ENCODE peak calls at places on chromosomes 6 and 20, in four cellular contexts. U is H9, D is H1, F is IMR-90. W is an unnamed sample.

GRCh38 chr6:165245287-165245686 is 64.1 kb downstream of the C6orf118 start:
- DNase-seq in U (no peak), D (no peak), F (peak), W (peak)

GRCh38 chr6:16157909-16158308 is 29.0 kb downstream of the MYLIP start:
- DNase-seq in U (no peak), D (no peak), F (no peak), W (no peak)

GRCh38 chr6:14664616-14665315 is 547.2 kb downstream of the CD83 start:
- DNase-seq in U (peak), D (peak), F (no peak), W (peak)

GRCh38 chr20:61924858-61925554 is 140.7 kb downstream of the TAF4 start:
- DNase-seq in U (no peak), D (no peak), F (no peak), W (no peak)

GRCh38 chr6:82861121-82861520 is 204.5 kb downstream of the UBE3D start:
- DNase-seq in U (no peak), D (no peak), F (no peak), W (no peak)

GRCh38 chr6:29887819-29888581 is 54.3 kb upstream of the HLA-A start:
- DNase-seq in U (peak), D (no peak), F (peak), W (peak)

GRCh38 chr6:32149932-32150920 is 1.5 kb downstream of the PRRT1 start:
- DNase-seq in U (peak), D (no peak), F (no peak), W (peak)

GRCh38 chr6:158322724-158323560 is 10.7 kb downstream of the TULP4 start:
- DNase-seq in U (no peak), D (no peak), F (peak), W (no peak)

GRCh38 chr20:4787069-4787468 is 65.4 kb downstream of the PRND start:
- DNase-seq in U (no peak), D (no peak), F (peak), W (no peak)

GRCh38 chr6:17179246-17180073 is 77.6 kb downstream of the STMND1 start:
- DNase-seq in U (no peak), D (no peak), F (peak), W (no peak)

GRCh38 chr20:46353506-46354206 is 45.4 kb upstream of the CDH22 start:
- DNase-seq in U (no peak), D (no peak), F (no peak), W (no peak)

GRCh38 chr6:39050453-39051112 is 2.0 kb downstream of the GLP1R start:
- DNase-seq in U (no peak), D (no peak), F (no peak), W (no peak)

GRCh38 chr6:2793491-2794151 is 28.4 kb downstream of the WRNIP1 start:
- DNase-seq in U (no peak), D (no peak), F (no peak), W (no peak)

GRCh38 chr20:3106658-3107463 is 22.3 kb upstream of the AVP start:
- DNase-seq in U (no peak), D (no peak), F (no peak), W (peak)

GRCh38 chr6:144931172-144932035 is 646.3 kb downstream of the UTRN start:
- DNase-seq in U (peak), D (no peak), F (peak), W (peak)

GRCh38 chr20:43940518-43941225 is 26.0 kb downstream of the TOX2 start:
- DNase-seq in U (no peak), D (no peak), F (no peak), W (no peak)

GRCh38 chr6:6932341-6932740 is 175.4 kb upstream of the RREB1 start:
- DNase-seq in U (no peak), D (no peak), F (no peak), W (no peak)

GRCh38 chr6:5671604-5672559 is 334.8 kb downstream of the NRN1 start:
- DNase-seq in U (no peak), D (no peak), F (no peak), W (peak)

GRCh38 chr6:146305098-146305497 is 238.5 kb upstream of the RAB32 start:
- DNase-seq in U (no peak), D (no peak), F (no peak), W (no peak)

GRCh38 chr20:3766832-3767433 is 620 bp downstream of the ADISSP start:
- DNase-seq in U (no peak), D (no peak), F (no peak), W (no peak)

GRCh38 chr6:157372501-157373280 is 8.3 kb upstream of the ZDHHC14 start:
- DNase-seq in U (no peak), D (no peak), F (no peak), W (no peak)

GRCh38 chr6:12371151-12371550 is 81.0 kb downstream of the EDN1 start:
- DNase-seq in U (no peak), D (no peak), F (no peak), W (no peak)

GRCh38 chr6:15496345-15497131 is 166.3 kb downstream of the DTNBP1 start:
- DNase-seq in U (no peak), D (no peak), F (no peak), W (no peak)

GRCh38 chr6:109793793-109794192 is 102.7 kb downstream of the FIG4 start:
- DNase-seq in U (no peak), D (no peak), F (peak), W (no peak)

GRCh38 chr20:53915459-53916172 is 154.8 kb downstream of the BCAS1 start:
- DNase-seq in U (peak), D (peak), F (peak), W (peak)

DNA sequence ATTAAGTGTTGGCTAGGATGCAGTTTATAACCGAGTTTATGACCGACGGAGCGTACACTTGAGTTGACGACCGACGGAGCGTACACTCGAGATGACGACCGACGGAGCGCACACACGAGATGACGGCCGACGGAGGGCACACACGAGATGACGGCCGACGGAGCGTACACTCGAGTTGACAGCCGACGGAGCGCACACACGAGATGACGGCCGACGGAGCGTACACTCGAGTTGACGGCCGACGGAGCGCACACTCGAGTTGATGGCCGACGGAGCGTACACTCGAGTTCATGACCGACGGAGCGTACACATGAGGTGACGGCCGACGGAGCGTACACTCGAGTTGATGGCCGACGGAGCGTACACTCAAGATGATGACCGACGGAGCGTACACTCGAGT is 119.8 kb downstream of the HUS1B start:
- DNase-seq in U (no peak), D (no peak), F (no peak), W (no peak)
- H3K23ac ChIP-seq in U (no peak), D (no peak), F (no peak), W (no peak)

DNA sequence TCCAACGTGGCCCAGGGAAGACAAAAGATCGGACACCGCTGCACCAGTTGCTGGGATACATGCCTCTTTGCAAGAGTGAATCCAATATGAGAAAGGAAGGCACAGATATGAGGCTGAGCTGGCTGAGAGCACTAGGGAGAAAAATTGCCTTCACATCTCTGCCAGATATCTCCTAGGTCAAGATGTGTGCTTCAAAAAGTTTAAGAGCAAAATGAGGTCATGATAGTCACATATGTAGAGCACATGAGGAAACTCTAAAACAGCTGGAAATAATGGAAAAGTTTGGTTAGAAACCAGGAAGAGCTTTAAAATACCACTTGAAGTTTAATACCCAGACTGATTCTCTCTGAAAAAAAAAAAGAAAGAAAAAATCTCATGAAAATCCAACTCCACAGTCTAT is 41.7 kb downstream of the OR2B2 start:
- DNase-seq in U (no peak), D (no peak), F (no peak), W (no peak)
- H4K8ac ChIP-seq in U (no peak), D (no peak), F (no peak), W (no peak)

GRCh38 chr6:100685747-100686146 is 195.4 kb downstream of the ASCC3 start:
- DNase-seq in U (no peak), D (no peak), F (peak), W (no peak)
- H4K5ac ChIP-seq in U (no peak), D (no peak), F (no peak), W (no peak)

DNA sequence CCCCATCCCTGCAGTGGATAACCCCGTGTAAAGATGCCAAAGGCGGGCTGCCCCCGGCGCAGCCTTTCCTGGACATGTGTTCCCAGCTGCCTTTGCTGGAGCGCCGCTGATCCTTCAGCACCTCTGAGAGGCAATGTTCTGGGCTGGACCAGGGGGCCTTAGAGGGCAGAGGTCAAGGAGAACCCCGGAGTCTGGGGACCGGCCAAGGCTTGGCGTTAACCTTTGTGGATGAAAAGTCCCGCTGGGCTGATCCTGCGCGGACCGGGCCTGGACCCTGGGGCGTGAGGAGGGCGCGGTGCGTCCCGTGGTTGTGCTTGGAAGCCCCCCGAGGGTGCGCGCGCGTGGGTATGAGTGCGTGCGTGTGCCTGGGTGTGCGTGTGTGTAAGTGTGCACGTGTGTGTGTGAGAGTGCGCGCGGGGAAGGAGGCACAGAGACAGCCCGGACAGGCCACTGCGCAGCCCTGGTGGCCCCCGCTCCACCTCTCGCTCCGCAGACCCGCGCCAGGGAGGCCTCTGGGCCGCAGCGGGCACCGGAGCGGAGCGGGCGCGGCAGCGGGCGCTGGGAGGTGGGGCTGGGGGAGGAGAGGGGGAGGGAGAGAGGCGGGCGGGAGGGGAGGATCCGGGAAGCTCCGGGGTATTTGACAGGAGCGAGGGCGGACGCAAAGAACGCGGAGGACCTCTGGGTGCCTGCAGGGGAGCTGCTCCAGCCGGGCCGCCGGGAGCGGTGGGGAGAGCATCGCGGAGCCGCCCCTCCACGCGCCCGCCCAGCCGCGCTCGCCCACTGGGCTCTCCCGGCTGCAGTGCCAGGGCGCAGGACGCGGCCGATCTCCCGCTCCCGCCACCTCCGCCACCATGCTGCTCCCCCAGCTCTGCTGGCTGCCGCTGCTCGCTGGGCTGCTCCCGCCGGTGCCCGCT is at the start of gene SMOC2:
- DNase-seq in U (peak), D (no peak), F (no peak), W (no peak)
- H3K23ac ChIP-seq in U (no peak), D (no peak), F (no peak), W (no peak)

GRCh38 chr20:25238319-25239037 is 9.4 kb upstream of the PYGB start:
- DNase-seq in U (no peak), D (no peak), F (peak), W (no peak)

GRCh38 chr20:25242231-25242630 is 5.7 kb upstream of the PYGB start:
- DNase-seq in U (peak), D (no peak), F (no peak), W (no peak)

GRCh38 chr20:25239387-25240370 is 8.2 kb upstream of the PYGB start:
- DNase-seq in U (no peak), D (no peak), F (no peak), W (no peak)

GRCh38 chr20:25236450-25237304 is 11.2 kb upstream of the PYGB start:
- DNase-seq in U (no peak), D (no peak), F (no peak), W (peak)

GRCh38 chr20:25237610-25238318 is 10.1 kb upstream of the PYGB start:
- DNase-seq in U (no peak), D (no peak), F (peak), W (peak)
- H4K8ac ChIP-seq in U (no peak), D (no peak), F (peak), W (no peak)

GRCh38 chr20:51665543-51666118 is 102.6 kb downstream of the ATP9A start:
- DNase-seq in U (no peak), D (no peak), F (no peak), W (no peak)
- H4K5ac ChIP-seq in U (no peak), D (no peak), F (no peak), W (no peak)

GRCh38 chr6:166764473-166765233 is 137.6 kb upstream of the RPS6KA2 start:
- DNase-seq in U (peak), D (no peak), F (no peak), W (no peak)
- H3K23ac ChIP-seq in U (no peak), D (no peak), F (no peak), W (no peak)

GRCh38 chr6:43389713-43390265 is 20.3 kb upstream of the ZNF318 start:
- DNase-seq in U (no peak), D (no peak), F (no peak), W (no peak)
- H4K8ac ChIP-seq in U (no peak), D (no peak), F (no peak), W (no peak)

GRCh38 chr6:169382735-169383134 is 129.1 kb upstream of the THBS2 start:
- DNase-seq in U (no peak), D (no peak), F (no peak), W (no peak)
- H4K5ac ChIP-seq in U (no peak), D (no peak), F (no peak), W (no peak)

W was measured in mesendoderm.